ENCODE peak calls at places on chromosomes 12 and 14, in four cellular contexts. J is tibial nerve, X is Panc1, V is NCI-H69. G is an unnamed sample.

GRCh38 chr12:1949771-1950470 is 31.5 kb upstream of the CACNA2D4 start:
- DNase-seq in J (no peak), X (no peak), V (no peak), G (no peak)

GRCh38 chr12:643478-644292 is 19.6 kb downstream of the NINJ2 start:
- DNase-seq in V (no peak), J (no peak), X (no peak), G (no peak)

GRCh38 chr12:130186631-130187269 is 24.5 kb downstream of the FZD10 start:
- DNase-seq in V (no peak), J (no peak), X (no peak), G (no peak)

GRCh38 chr12:122610911-122611310 is 83.9 kb downstream of the KNTC1 start:
- DNase-seq in X (no peak), J (no peak), V (no peak), G (no peak)

GRCh38 chr12:116916122-116916521 is 5.4 kb downstream of the FBXW8 start:
- DNase-seq in V (no peak), X (no peak), J (no peak), G (no peak)

GRCh38 chr14:50887476-50887875 is 15.6 kb downstream of the ABHD12B start:
- DNase-seq in V (no peak), X (no peak), J (no peak), G (no peak)

GRCh38 chr14:77055981-77056380 is 27.5 kb upstream of the IRF2BPL start:
- DNase-seq in J (no peak), V (no peak), X (no peak), G (no peak)

GRCh38 chr12:26125451-26126339 is 858 bp upstream of the BHLHE41 start:
- DNase-seq in J (peak; percentile 51), X (peak; percentile 94), V (peak; percentile 68), G (peak; percentile 85)

GRCh38 chr12:92431146-92431545 is 271.6 kb upstream of the PLEKHG7 start:
- DNase-seq in X (no peak), J (no peak), V (no peak), G (no peak)

GRCh38 chr12:77746108-77746507 is 84.6 kb upstream of the NAV3 start:
- DNase-seq in X (no peak), J (no peak), V (peak; percentile 59), G (no peak)

GRCh38 chr12:131713349-131713748 is 2.5 kb downstream of the SFSWAP start:
- DNase-seq in J (no peak), V (no peak), X (no peak), G (peak; percentile 9)

GRCh38 chr12:25500651-25501050 is 52.4 kb downstream of the LMNTD1 start:
- DNase-seq in J (no peak), X (no peak), V (no peak), G (no peak)

GRCh38 chr12:52631676-52632459 is 13.5 kb upstream of the KRT73 start:
- DNase-seq in V (no peak), J (no peak), X (no peak), G (peak; percentile 32)

GRCh38 chr14:104510794-104511611 is 68.6 kb upstream of the C14orf180 start:
- DNase-seq in J (no peak), V (no peak), X (no peak), G (no peak)

GRCh38 chr14:76495983-76496382 is 120.0 kb downstream of the ESRRB start:
- DNase-seq in V (no peak), X (no peak), J (no peak), G (no peak)

GRCh38 chr14:35158951-35159653 is 36.8 kb downstream of the PRORP start:
- DNase-seq in X (no peak), V (no peak), J (no peak), G (no peak)

GRCh38 chr12:123807670-123808069 is 45.6 kb downstream of the DNAH10 start:
- DNase-seq in V (no peak), X (no peak), J (no peak), G (no peak)

GRCh38 chr14:96148631-96149030 is 56.0 kb upstream of the BDKRB2 start:
- DNase-seq in X (no peak), J (no peak), V (peak; percentile 56), G (peak; percentile 28)

GRCh38 chr12:15693233-15693911 is 95.8 kb downstream of the EPS8 start:
- DNase-seq in X (no peak), V (no peak), J (no peak), G (no peak)

GRCh38 chr12:59370933-59371332 is 224.9 kb upstream of the SLC16A7 start:
- DNase-seq in X (no peak), V (no peak), J (no peak), G (no peak)